ENCODE peak calls at places on chromosomes 13 and 19, in nine cellular contexts. R is astrocyte of the spinal cord; A is posterior vena cava; Z is AG09319; S is stimulated activated CD4-positive, alpha-beta T cell treated with anti-CD3 and anti-CD28 coated beads, Interleukin-2, amount 100 ng/mL, for 48 hours; W is WTC11; Q is H7; P is activated CD4-positive, CD25-positive, alpha-beta regulatory T cell treated with anti-CD3 and anti-CD28 coated beads, Interleukin-2, amount 50 U/mL, for 72 hours; K is cardiac fibroblast. N is an unnamed sample.

GRCh38 chr13:75879656-75880055 is 243.5 kb downstream of the LMO7 start:
- DNase-seq in R (no peak), A (no peak), Z (no peak), S (no peak), W (no peak), Q (no peak), P (no peak), K (no peak), N (no peak)

GRCh38 chr13:98798849-98799645 is 46.6 kb upstream of the SLC15A1 start:
- DNase-seq in R (peak), A (peak), Z (peak), S (no peak), W (no peak), Q (no peak), P (no peak), K (peak), N (no peak)

GRCh38 chr13:75547917-75548316 is 1.7 kb upstream of the UCHL3 start:
- DNase-seq in R (no peak), A (no peak), Z (no peak), S (no peak), W (no peak), Q (no peak), P (no peak), K (no peak), N (no peak)

GRCh38 chr13:85710545-85710944 is 88.7 kb downstream of the SLITRK6 start:
- DNase-seq in R (no peak), A (no peak), Z (no peak), S (no peak), W (no peak), Q (no peak), P (no peak), K (no peak), N (no peak)

GRCh38 chr19:13978721-13979191 is 26.4 kb downstream of the DCAF15 start:
- DNase-seq in R (no peak), A (no peak), Z (no peak), S (no peak), W (no peak), Q (no peak), P (no peak), K (no peak), N (peak)

GRCh38 chr13:99965329-99966000 is 6.1 kb downstream of the ZIC5 start:
- DNase-seq in R (no peak), A (no peak), Z (no peak), S (no peak), W (no peak), Q (no peak), P (no peak), K (no peak), N (no peak)

GRCh38 chr13:31605076-31605858 is 134.1 kb upstream of the RXFP2 start:
- DNase-seq in R (no peak), A (no peak), Z (no peak), S (no peak), W (no peak), Q (no peak), P (no peak), K (no peak), N (no peak)

GRCh38 chr19:51375504-51376221 is 3.2 kb upstream of the NKG7 start:
- DNase-seq in R (no peak), A (no peak), Z (no peak), S (no peak), W (no peak), Q (no peak), P (no peak), K (no peak), N (no peak)

GRCh38 chr19:51615991-51616390 is 14.2 kb downstream of the SIGLEC5 start:
- DNase-seq in R (no peak), A (no peak), Z (no peak), S (no peak), W (no peak), Q (no peak), P (no peak), K (no peak), N (no peak)

GRCh38 chr19:8148410-8149231 is 771 bp downstream of the FBN3 start:
- DNase-seq in R (no peak), A (no peak), Z (no peak), S (no peak), W (peak), Q (peak), P (no peak), K (no peak), N (peak)

GRCh38 chr19:51702754-51703654 is 9.9 kb downstream of the SPACA6 start:
- DNase-seq in R (no peak), A (no peak), Z (no peak), S (no peak), W (peak), Q (peak), P (no peak), K (no peak), N (peak)

GRCh38 chr13:29140277-29140676 is 320.1 kb downstream of the MTUS2 start:
- DNase-seq in R (peak), A (no peak), Z (no peak), S (no peak), W (no peak), Q (no peak), P (no peak), K (peak), N (peak)